ENCODE peak calls at places on chromosomes 2 and 18, in five cellular contexts. One of them, this sample, is unnamed. For H3K36me3, the result is how much of the 10 kb centered on the place peaks cover.

GRCh38 chr18:24534271-24534670 is 73.8 kb downstream of the HRH4 start:
- DNase-seq in left ventricle myocardium inferior: no peak
- DNase-seq in GM12878: no peak
- DNase-seq in left lung: no peak
- DNase-seq in colonic mucosa: no peak
- DNase-seq in this sample: no peak

GRCh38 chr2:196758474-196759377 is 40.8 kb downstream of the GTF3C3 start:
- DNase-seq in GM12878: no peak
- DNase-seq in left lung: no peak
- DNase-seq in colonic mucosa: no peak
- DNase-seq in left ventricle myocardium inferior: no peak
- DNase-seq in this sample: no peak

GRCh38 chr2:37349376-37349775 is 4.9 kb downstream of the QPCT start:
- DNase-seq in left ventricle myocardium inferior: no peak
- DNase-seq in colonic mucosa: no peak
- DNase-seq in GM12878: no peak
- DNase-seq in left lung: no peak
- DNase-seq in this sample: no peak

GRCh38 chr18:56815926-56816325 is 164.8 kb downstream of the WDR7 start:
- DNase-seq in left ventricle myocardium inferior: no peak
- DNase-seq in GM12878: no peak
- DNase-seq in left lung: no peak
- DNase-seq in colonic mucosa: no peak
- DNase-seq in this sample: no peak

GRCh38 chr18:3649135-3649558 is 199.2 kb downstream of the TGIF1 start:
- DNase-seq in left lung: no peak
- DNase-seq in left ventricle myocardium inferior: no peak
- DNase-seq in GM12878: no peak
- DNase-seq in colonic mucosa: no peak
- DNase-seq in this sample: no peak

GRCh38 chr18:12318334-12318697 is 10.3 kb downstream of the TUBB6 start:
- DNase-seq in GM12878: no peak
- DNase-seq in left ventricle myocardium inferior: no peak
- DNase-seq in left lung: no peak
- DNase-seq in colonic mucosa: no peak
- DNase-seq in this sample: no peak

GRCh38 chr2:11764359-11764758 is 17.9 kb downstream of the LPIN1 start:
- DNase-seq in left ventricle myocardium inferior: peak
- DNase-seq in left lung: no peak
- DNase-seq in GM12878: no peak
- DNase-seq in colonic mucosa: peak
- DNase-seq in this sample: no peak

GRCh38 chr18:69259282-69259681 is 141.4 kb upstream of the DOK6 start:
- DNase-seq in colonic mucosa: no peak
- DNase-seq in GM12878: no peak
- DNase-seq in left ventricle myocardium inferior: no peak
- DNase-seq in left lung: no peak
- DNase-seq in this sample: no peak

GRCh38 chr2:174222154-174222553 is 26.2 kb downstream of the OLA1 start:
- DNase-seq in left ventricle myocardium inferior: no peak
- DNase-seq in colonic mucosa: no peak
- DNase-seq in GM12878: no peak
- DNase-seq in left lung: no peak
- DNase-seq in this sample: no peak

GRCh38 chr2:233041722-233042323 is 9.4 kb downstream of the NEU2 start:
- DNase-seq in colonic mucosa: no peak
- DNase-seq in left lung: no peak
- DNase-seq in GM12878: no peak
- DNase-seq in left ventricle myocardium inferior: no peak
- DNase-seq in this sample: no peak

DNA sequence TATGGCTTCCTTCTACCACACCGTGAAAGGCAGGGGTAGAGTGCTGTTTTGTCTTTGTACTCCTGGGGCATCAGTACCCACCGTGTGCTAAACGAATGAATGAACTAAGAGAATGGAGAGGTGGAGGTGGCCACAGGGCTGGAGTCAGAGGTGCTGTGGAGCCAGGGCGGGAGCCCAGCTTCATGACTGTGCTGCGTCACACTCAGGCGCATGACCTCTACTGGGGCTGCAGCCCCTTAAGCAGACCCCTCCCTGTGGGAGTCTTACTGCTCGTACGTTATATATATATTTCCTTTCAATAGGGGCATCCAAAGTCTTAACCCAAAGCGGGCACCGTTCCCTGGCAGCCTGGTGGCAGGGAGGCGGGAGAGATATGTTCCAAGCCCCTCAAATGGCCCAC is 18.0 kb upstream of the LBH start:
- DNase-seq in colonic mucosa: no peak
- DNase-seq in GM12878: no peak
- DNase-seq in left ventricle myocardium inferior: no peak
- DNase-seq in left lung: no peak
- DNase-seq in this sample: no peak
- H3K36me3 ChIP-seq in colonic mucosa: under half
- H3K36me3 ChIP-seq in GM12878: under half
- H3K36me3 ChIP-seq in left ventricle myocardium inferior: under half
- H3K36me3 ChIP-seq in left lung: under half
- H3K36me3 ChIP-seq in this sample: under half

GRCh38 chr2:215366440-215367032 is 54.7 kb downstream of the ATIC start:
- DNase-seq in left lung: no peak
- DNase-seq in GM12878: no peak
- DNase-seq in colonic mucosa: no peak
- DNase-seq in left ventricle myocardium inferior: no peak
- DNase-seq in this sample: no peak
- H3K36me3 ChIP-seq in left lung: under half
- H3K36me3 ChIP-seq in GM12878: under half
- H3K36me3 ChIP-seq in colonic mucosa: under half
- H3K36me3 ChIP-seq in left ventricle myocardium inferior: half or more
- H3K36me3 ChIP-seq in this sample: half or more

GRCh38 chr18:172361-172760 is 14.0 kb downstream of the USP14 start:
- DNase-seq in left lung: no peak
- DNase-seq in colonic mucosa: no peak
- DNase-seq in GM12878: no peak
- DNase-seq in left ventricle myocardium inferior: no peak
- DNase-seq in this sample: no peak
- H3K36me3 ChIP-seq in left lung: under half
- H3K36me3 ChIP-seq in colonic mucosa: under half
- H3K36me3 ChIP-seq in GM12878: under half
- H3K36me3 ChIP-seq in left ventricle myocardium inferior: under half
- H3K36me3 ChIP-seq in this sample: half or more

GRCh38 chr2:163984991-163985390 is 249.2 kb upstream of the FIGN start:
- DNase-seq in left lung: no peak
- DNase-seq in left ventricle myocardium inferior: no peak
- DNase-seq in GM12878: no peak
- DNase-seq in colonic mucosa: no peak
- DNase-seq in this sample: no peak

GRCh38 chr2:163987175-163987574 is 251.4 kb upstream of the FIGN start:
- DNase-seq in left lung: no peak
- DNase-seq in GM12878: no peak
- DNase-seq in left ventricle myocardium inferior: no peak
- DNase-seq in colonic mucosa: no peak
- DNase-seq in this sample: no peak

GRCh38 chr2:163990088-163990487 is 254.3 kb upstream of the FIGN start:
- DNase-seq in left lung: no peak
- DNase-seq in colonic mucosa: no peak
- DNase-seq in GM12878: no peak
- DNase-seq in left ventricle myocardium inferior: no peak
- DNase-seq in this sample: no peak

GRCh38 chr2:163990554-163990953 is 254.7 kb upstream of the FIGN start:
- DNase-seq in left lung: no peak
- DNase-seq in GM12878: no peak
- DNase-seq in colonic mucosa: no peak
- DNase-seq in left ventricle myocardium inferior: no peak
- DNase-seq in this sample: no peak
- H3K36me3 ChIP-seq in left lung: under half
- H3K36me3 ChIP-seq in GM12878: under half
- H3K36me3 ChIP-seq in colonic mucosa: under half
- H3K36me3 ChIP-seq in left ventricle myocardium inferior: under half
- H3K36me3 ChIP-seq in this sample: under half

GRCh38 chr2:24766609-24767008 is 26.6 kb downstream of the PTRHD1 start:
- DNase-seq in GM12878: no peak
- DNase-seq in left lung: no peak
- DNase-seq in left ventricle myocardium inferior: no peak
- DNase-seq in colonic mucosa: no peak
- DNase-seq in this sample: no peak
- H3K36me3 ChIP-seq in GM12878: under half
- H3K36me3 ChIP-seq in left lung: under half
- H3K36me3 ChIP-seq in left ventricle myocardium inferior: half or more
- H3K36me3 ChIP-seq in colonic mucosa: under half
- H3K36me3 ChIP-seq in this sample: half or more

DNA sequence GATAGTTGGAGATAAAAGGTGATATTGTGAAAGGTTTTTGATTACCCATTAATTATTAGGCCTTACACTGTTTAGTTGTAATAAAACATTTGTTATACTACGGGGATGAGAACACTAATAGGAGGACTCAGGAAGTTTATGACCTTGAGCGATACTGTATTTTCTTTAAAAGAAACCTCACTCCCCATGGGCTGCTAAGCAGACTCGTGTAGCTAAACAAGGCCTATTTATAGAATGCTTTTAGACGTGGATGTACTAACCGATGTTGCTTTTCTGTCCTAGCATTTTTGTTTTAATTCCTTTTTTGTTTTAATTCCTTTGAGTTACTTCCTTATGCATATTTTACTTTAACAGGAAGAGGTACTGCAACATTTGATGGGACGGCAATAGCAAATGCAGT is 22.9 kb downstream of the MSH6 start:
- DNase-seq in left ventricle myocardium inferior: no peak
- DNase-seq in GM12878: no peak
- DNase-seq in left lung: no peak
- DNase-seq in colonic mucosa: no peak
- DNase-seq in this sample: no peak
- H3K36me3 ChIP-seq in left ventricle myocardium inferior: half or more
- H3K36me3 ChIP-seq in GM12878: under half
- H3K36me3 ChIP-seq in left lung: under half
- H3K36me3 ChIP-seq in colonic mucosa: under half
- H3K36me3 ChIP-seq in this sample: half or more